ENCODE peak calls at places on chromosomes 7 and 10, in ten cellular contexts. One of them, this sample, is unnamed.

GRCh38 chr7:145753004-145753403 is 363.6 kb upstream of the CNTNAP2 start:
- DNase-seq in mammary epithelial cell: no peak
- DNase-seq in WTC11: no peak
- DNase-seq in astrocyte of the spinal cord: no peak
- DNase-seq in astrocyte: no peak
- DNase-seq in heart right ventricle: no peak
- DNase-seq in HFFc6: no peak
- DNase-seq in WERI-Rb-1: no peak
- DNase-seq in sigmoid colon: no peak
- DNase-seq in heart left ventricle: no peak
- DNase-seq in this sample: no peak

GRCh38 chr7:101557978-101558741 is 70.9 kb downstream of the MYL10 start:
- DNase-seq in HFFc6: no peak
- DNase-seq in astrocyte of the spinal cord: no peak
- DNase-seq in heart right ventricle: no peak
- DNase-seq in WERI-Rb-1: no peak
- DNase-seq in WTC11: no peak
- DNase-seq in astrocyte: no peak
- DNase-seq in heart left ventricle: no peak
- DNase-seq in mammary epithelial cell: no peak
- DNase-seq in sigmoid colon: no peak
- DNase-seq in this sample: no peak

GRCh38 chr7:22853138-22853537 is 30.5 kb upstream of the TOMM7 start:
- DNase-seq in HFFc6: no peak
- DNase-seq in astrocyte: no peak
- DNase-seq in WTC11: no peak
- DNase-seq in mammary epithelial cell: no peak
- DNase-seq in WERI-Rb-1: no peak
- DNase-seq in heart left ventricle: no peak
- DNase-seq in sigmoid colon: no peak
- DNase-seq in heart right ventricle: no peak
- DNase-seq in astrocyte of the spinal cord: no peak
- DNase-seq in this sample: no peak

GRCh38 chr7:155416646-155417380 is 41.1 kb upstream of the EN2 start:
- DNase-seq in HFFc6: no peak
- DNase-seq in WERI-Rb-1: no peak
- DNase-seq in heart right ventricle: no peak
- DNase-seq in sigmoid colon: no peak
- DNase-seq in astrocyte: no peak
- DNase-seq in WTC11: no peak
- DNase-seq in astrocyte of the spinal cord: no peak
- DNase-seq in mammary epithelial cell: no peak
- DNase-seq in heart left ventricle: no peak
- DNase-seq in this sample: no peak

GRCh38 chr10:108561649-108562048 is 1361.7 kb downstream of the XPNPEP1 start:
- DNase-seq in HFFc6: peak; percentile 27
- DNase-seq in WTC11: no peak
- DNase-seq in astrocyte of the spinal cord: peak; percentile 58
- DNase-seq in WERI-Rb-1: no peak
- DNase-seq in sigmoid colon: no peak
- DNase-seq in mammary epithelial cell: no peak
- DNase-seq in astrocyte: peak; percentile 37
- DNase-seq in heart right ventricle: no peak
- DNase-seq in heart left ventricle: no peak
- DNase-seq in this sample: peak; percentile 39

GRCh38 chr7:134520130-134520529 is 7.2 kb upstream of the AKR1B10 start:
- DNase-seq in sigmoid colon: no peak
- DNase-seq in HFFc6: no peak
- DNase-seq in WERI-Rb-1: no peak
- DNase-seq in WTC11: no peak
- DNase-seq in astrocyte of the spinal cord: no peak
- DNase-seq in mammary epithelial cell: no peak
- DNase-seq in heart right ventricle: no peak
- DNase-seq in astrocyte: no peak
- DNase-seq in heart left ventricle: no peak
- DNase-seq in this sample: peak; percentile 6

GRCh38 chr7:75967055-75967454 is 27.3 kb downstream of the TMEM120A start:
- DNase-seq in mammary epithelial cell: no peak
- DNase-seq in WTC11: no peak
- DNase-seq in heart left ventricle: no peak
- DNase-seq in astrocyte: no peak
- DNase-seq in astrocyte of the spinal cord: no peak
- DNase-seq in heart right ventricle: no peak
- DNase-seq in sigmoid colon: no peak
- DNase-seq in HFFc6: no peak
- DNase-seq in WERI-Rb-1: no peak
- DNase-seq in this sample: no peak

GRCh38 chr10:49817845-49818244 is 55.7 kb upstream of the OGDHL start:
- DNase-seq in HFFc6: no peak
- DNase-seq in heart right ventricle: peak; percentile 7
- DNase-seq in sigmoid colon: no peak
- DNase-seq in heart left ventricle: no peak
- DNase-seq in WTC11: no peak
- DNase-seq in mammary epithelial cell: no peak
- DNase-seq in WERI-Rb-1: no peak
- DNase-seq in astrocyte: no peak
- DNase-seq in astrocyte of the spinal cord: no peak
- DNase-seq in this sample: no peak

GRCh38 chr10:46293832-46294640 is 7.2 kb downstream of the ANTXRL start:
- DNase-seq in heart left ventricle: no peak
- DNase-seq in WERI-Rb-1: peak; percentile 58
- DNase-seq in astrocyte: no peak
- DNase-seq in mammary epithelial cell: no peak
- DNase-seq in astrocyte of the spinal cord: no peak
- DNase-seq in WTC11: no peak
- DNase-seq in sigmoid colon: peak; percentile 30
- DNase-seq in HFFc6: no peak
- DNase-seq in heart right ventricle: no peak
- DNase-seq in this sample: no peak

GRCh38 chr7:43664681-43665080 is 64.6 kb downstream of the COA1 start:
- DNase-seq in WTC11: no peak
- DNase-seq in heart left ventricle: no peak
- DNase-seq in heart right ventricle: no peak
- DNase-seq in mammary epithelial cell: no peak
- DNase-seq in HFFc6: no peak
- DNase-seq in WERI-Rb-1: no peak
- DNase-seq in sigmoid colon: no peak
- DNase-seq in astrocyte of the spinal cord: no peak
- DNase-seq in astrocyte: no peak
- DNase-seq in this sample: no peak

GRCh38 chr10:62380002-62380401 is 5.8 kb downstream of the ZNF365 start:
- DNase-seq in sigmoid colon: no peak
- DNase-seq in heart left ventricle: no peak
- DNase-seq in mammary epithelial cell: peak; percentile 95
- DNase-seq in heart right ventricle: no peak
- DNase-seq in astrocyte: peak; percentile 85
- DNase-seq in HFFc6: peak; percentile 92
- DNase-seq in WTC11: no peak
- DNase-seq in astrocyte of the spinal cord: peak; percentile 72
- DNase-seq in WERI-Rb-1: no peak
- DNase-seq in this sample: peak; percentile 64

GRCh38 chr10:76287856-76288255 is 856.4 kb downstream of the LRMDA start:
- DNase-seq in WTC11: no peak
- DNase-seq in WERI-Rb-1: no peak
- DNase-seq in astrocyte: peak; percentile 74
- DNase-seq in heart right ventricle: no peak
- DNase-seq in mammary epithelial cell: no peak
- DNase-seq in astrocyte of the spinal cord: no peak
- DNase-seq in heart left ventricle: no peak
- DNase-seq in sigmoid colon: no peak
- DNase-seq in HFFc6: no peak
- DNase-seq in this sample: peak; percentile 68

DNA sequence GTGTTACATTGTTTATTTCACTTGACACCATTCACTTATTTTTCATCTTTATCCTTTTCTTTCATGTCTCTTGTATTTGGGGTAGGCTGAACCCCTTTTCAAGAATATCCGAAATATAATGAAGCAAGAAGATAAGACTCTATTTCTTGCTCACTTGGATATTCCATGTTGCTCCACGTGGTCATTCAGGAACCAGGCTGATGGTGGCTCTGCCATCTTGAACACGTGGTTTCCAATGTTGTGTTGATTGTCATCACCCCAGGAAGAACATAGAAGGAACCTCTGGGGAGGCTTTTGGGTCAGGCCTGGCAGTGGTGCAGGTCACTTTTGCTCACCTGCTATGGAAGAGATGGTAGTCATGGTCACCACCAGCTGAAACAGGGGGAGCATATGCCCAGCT is 9.3 kb upstream of the GALNTL5 start:
- DNase-seq in sigmoid colon: no peak
- DNase-seq in heart right ventricle: no peak
- DNase-seq in WTC11: no peak
- DNase-seq in HFFc6: no peak
- DNase-seq in mammary epithelial cell: no peak
- DNase-seq in heart left ventricle: no peak
- DNase-seq in astrocyte: no peak
- DNase-seq in astrocyte of the spinal cord: no peak
- DNase-seq in WERI-Rb-1: no peak
- DNase-seq in this sample: no peak
- TF ChIP-seq CTCF in sigmoid colon: no peak
- TF ChIP-seq CTCF in heart right ventricle: no peak
- TF ChIP-seq CTCF in WTC11: no peak
- TF ChIP-seq CTCF in HFFc6: no peak
- TF ChIP-seq CTCF in mammary epithelial cell: no peak
- TF ChIP-seq CTCF in heart left ventricle: no peak
- TF ChIP-seq CTCF in astrocyte: no peak
- TF ChIP-seq CTCF in astrocyte of the spinal cord: no peak
- TF ChIP-seq CTCF in WERI-Rb-1: no peak
- TF ChIP-seq CTCF in this sample: no peak

DNA sequence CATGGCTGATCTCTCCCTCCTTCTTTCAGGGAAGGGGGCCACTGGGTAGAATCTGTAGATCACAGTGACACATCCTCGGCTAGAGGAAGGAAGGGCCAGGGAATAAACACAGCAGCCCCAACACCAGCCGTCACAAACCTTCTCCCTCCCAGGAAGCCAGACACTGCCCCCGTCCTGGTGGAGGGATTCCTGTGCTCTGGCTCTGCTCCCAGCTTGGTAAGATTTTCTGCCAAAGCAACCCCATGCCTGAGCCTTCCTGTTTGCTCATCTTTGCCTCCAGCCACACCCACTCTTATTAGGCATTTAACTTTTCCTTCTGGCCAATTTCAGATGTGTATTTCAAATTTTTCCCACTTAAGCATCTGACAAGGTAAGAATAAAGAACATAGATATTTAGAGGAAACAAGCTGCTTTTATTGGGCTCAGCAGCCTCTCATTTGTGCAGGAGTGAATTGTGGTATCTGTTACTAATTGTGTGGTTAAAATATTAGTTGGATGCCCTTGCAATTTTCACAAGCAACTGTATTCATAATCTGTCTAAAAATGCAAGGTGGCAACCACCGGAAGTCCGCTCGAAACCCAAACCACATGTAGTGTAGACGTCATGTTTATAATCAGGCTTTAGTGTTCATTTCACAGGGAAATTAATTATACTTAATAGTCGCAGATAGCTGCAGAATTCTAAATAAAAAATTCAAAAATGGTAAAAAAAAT is 13.2 kb upstream of the NPS start:
- DNase-seq in sigmoid colon: no peak
- DNase-seq in HFFc6: no peak
- DNase-seq in heart left ventricle: no peak
- DNase-seq in mammary epithelial cell: no peak
- DNase-seq in astrocyte of the spinal cord: no peak
- DNase-seq in astrocyte: no peak
- DNase-seq in heart right ventricle: no peak
- DNase-seq in WTC11: no peak
- DNase-seq in WERI-Rb-1: no peak
- DNase-seq in this sample: no peak
- TF ChIP-seq CTCF in sigmoid colon: no peak
- TF ChIP-seq CTCF in HFFc6: no peak
- TF ChIP-seq CTCF in heart left ventricle: no peak
- TF ChIP-seq CTCF in mammary epithelial cell: no peak
- TF ChIP-seq CTCF in astrocyte of the spinal cord: no peak
- TF ChIP-seq CTCF in astrocyte: no peak
- TF ChIP-seq CTCF in heart right ventricle: no peak
- TF ChIP-seq CTCF in WTC11: no peak
- TF ChIP-seq CTCF in WERI-Rb-1: no peak
- TF ChIP-seq CTCF in this sample: no peak

DNA sequence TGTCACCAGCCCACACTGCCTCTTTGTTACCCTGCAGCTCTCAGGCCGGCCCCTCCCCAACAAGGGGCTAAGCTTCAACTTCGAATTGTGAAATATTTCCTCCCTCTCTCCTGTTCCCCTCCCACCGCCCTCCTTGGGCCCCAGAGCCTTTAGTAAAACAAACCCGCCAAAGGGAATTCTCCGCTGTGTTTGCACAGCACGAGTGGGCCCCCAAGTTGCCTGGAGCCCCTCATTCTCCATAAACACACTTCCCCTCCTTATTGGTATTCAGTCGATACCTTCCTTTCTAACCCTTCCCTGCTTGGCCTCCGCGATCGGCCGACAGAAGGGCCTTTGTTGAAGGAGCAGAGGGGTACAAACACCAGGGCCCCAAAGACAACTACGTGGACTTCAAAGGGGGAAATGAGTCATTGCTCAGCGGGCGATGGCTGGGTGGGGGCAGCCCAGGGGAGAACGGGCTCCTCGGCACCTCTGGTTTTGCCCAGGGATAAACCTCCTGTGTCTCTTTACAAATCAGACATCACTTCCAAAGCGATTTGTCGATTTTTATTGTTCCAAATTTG is 45.4 kb downstream of the SLIT1 start:
- DNase-seq in heart right ventricle: no peak
- DNase-seq in WTC11: no peak
- DNase-seq in sigmoid colon: peak; percentile 28
- DNase-seq in mammary epithelial cell: no peak
- DNase-seq in HFFc6: no peak
- DNase-seq in astrocyte: no peak
- DNase-seq in heart left ventricle: no peak
- DNase-seq in astrocyte of the spinal cord: no peak
- DNase-seq in WERI-Rb-1: no peak
- DNase-seq in this sample: no peak
- TF ChIP-seq CTCF in heart right ventricle: no peak
- TF ChIP-seq CTCF in WTC11: no peak
- TF ChIP-seq CTCF in sigmoid colon: no peak
- TF ChIP-seq CTCF in mammary epithelial cell: no peak
- TF ChIP-seq CTCF in HFFc6: no peak
- TF ChIP-seq CTCF in astrocyte: no peak
- TF ChIP-seq CTCF in heart left ventricle: no peak
- TF ChIP-seq CTCF in astrocyte of the spinal cord: no peak
- TF ChIP-seq CTCF in WERI-Rb-1: no peak
- TF ChIP-seq CTCF in this sample: no peak

GRCh38 chr7:131625817-131626372 is 69.5 kb upstream of the PODXL start:
- DNase-seq in HFFc6: peak; percentile 96
- DNase-seq in WERI-Rb-1: peak; percentile 78
- DNase-seq in sigmoid colon: no peak
- DNase-seq in WTC11: peak; percentile 68
- DNase-seq in heart left ventricle: peak; percentile 72
- DNase-seq in heart right ventricle: peak; percentile 73
- DNase-seq in astrocyte: peak; percentile 70
- DNase-seq in astrocyte of the spinal cord: peak; percentile 56
- DNase-seq in mammary epithelial cell: peak; percentile 61
- DNase-seq in this sample: peak; percentile 77
- TF ChIP-seq CTCF in HFFc6: peak; percentile 28
- TF ChIP-seq CTCF in WERI-Rb-1: peak; percentile 27
- TF ChIP-seq CTCF in sigmoid colon: no peak
- TF ChIP-seq CTCF in WTC11: no peak
- TF ChIP-seq CTCF in heart left ventricle: no peak
- TF ChIP-seq CTCF in heart right ventricle: peak; percentile 7
- TF ChIP-seq CTCF in astrocyte: no peak
- TF ChIP-seq CTCF in astrocyte of the spinal cord: peak; percentile 14
- TF ChIP-seq CTCF in mammary epithelial cell: no peak
- TF ChIP-seq CTCF in this sample: peak; percentile 41